ENCODE peak calls at places on chromosomes 7 and 10, in six cellular contexts. F, P, Q, Y, H and O are unnamed samples. For H3K9me2, the result is how much of the 10 kb centered on the place peaks cover.

GRCh38 chr10:119541459-119542356 is 811 bp downstream of the RGS10 start:
- DNase-seq in F (peak), P (no peak), Q (no peak), Y (no peak), H (peak), O (peak)

GRCh38 chr7:124764847-124765400 is 668 bp downstream of the GPR37 start:
- DNase-seq in F (no peak), P (peak), Q (no peak), Y (peak), H (no peak), O (no peak)

GRCh38 chr10:58175990-58176910 is 91.4 kb downstream of the IPMK start:
- DNase-seq in F (peak), P (no peak), Q (no peak), Y (peak), H (no peak), O (no peak)

GRCh38 chr7:15368653-15369052 is 193.2 kb downstream of the AGMO start:
- DNase-seq in F (no peak), P (no peak), Q (no peak), Y (no peak), H (no peak), O (no peak)

GRCh38 chr7:26278769-26279168 is 12.9 kb upstream of the SNX10 start:
- DNase-seq in F (peak), P (peak), Q (peak), Y (no peak), H (peak), O (peak)

GRCh38 chr7:158705234-158705890 is 758 bp upstream of the NCAPG2 start:
- DNase-seq in F (peak), P (peak), Q (no peak), Y (no peak), H (no peak), O (no peak)

GRCh38 chr7:94888995-94889523 is 18.3 kb upstream of the PPP1R9A start:
- DNase-seq in F (no peak), P (no peak), Q (no peak), Y (no peak), H (no peak), O (no peak)

GRCh38 chr10:84329094-84329611 is 764 bp downstream of the CCSER2 start:
- DNase-seq in F (peak), P (peak), Q (no peak), Y (peak), H (peak), O (peak)

GRCh38 chr10:21194510-21194993 is 297.4 kb upstream of the NEBL start:
- DNase-seq in F (no peak), P (peak), Q (peak), Y (peak), H (no peak), O (no peak)

GRCh38 chr10:101244321-101245050 is 15.2 kb upstream of the LBX1 start:
- DNase-seq in F (peak), P (no peak), Q (peak), Y (peak), H (no peak), O (no peak)

GRCh38 chr7:1320616-1321289 is 88.1 kb downstream of the UNCX start:
- DNase-seq in F (no peak), P (peak), Q (no peak), Y (no peak), H (no peak), O (no peak)

GRCh38 chr7:127682140-127682539 is 30.1 kb downstream of the SND1 start:
- DNase-seq in F (no peak), P (no peak), Q (no peak), Y (no peak), H (no peak), O (no peak)

GRCh38 chr7:47383696-47384445 is 198.0 kb downstream of the TNS3 start:
- DNase-seq in F (no peak), P (no peak), Q (no peak), Y (no peak), H (no peak), O (no peak)

GRCh38 chr10:131961047-131961776 is 20.5 kb downstream of the BNIP3 start:
- DNase-seq in F (no peak), P (peak), Q (no peak), Y (no peak), H (no peak), O (no peak)

GRCh38 chr10:35400600-35401268 is 64.4 kb downstream of the CCNY start:
- DNase-seq in F (no peak), P (no peak), Q (no peak), Y (no peak), H (peak), O (no peak)

GRCh38 chr10:94107191-94107590 is 113.5 kb downstream of the PLCE1 start:
- DNase-seq in F (no peak), P (no peak), Q (no peak), Y (no peak), H (no peak), O (no peak)

GRCh38 chr10:28991738-28992270 is 297.1 kb upstream of the LYZL1 start:
- DNase-seq in F (peak), P (peak), Q (peak), Y (peak), H (peak), O (peak)

GRCh38 chr7:76252020-76252419 is 50.3 kb downstream of the SRRM3 start:
- DNase-seq in F (peak), P (no peak), Q (no peak), Y (no peak), H (no peak), O (no peak)

GRCh38 chr10:108783897-108784296 is 1139.4 kb downstream of the XPNPEP1 start:
- DNase-seq in F (peak), P (peak), Q (peak), Y (peak), H (peak), O (peak)

GRCh38 chr7:38425509-38425908 is 152.1 kb upstream of the TARP start:
- DNase-seq in F (no peak), P (no peak), Q (no peak), Y (no peak), H (peak), O (peak)

GRCh38 chr10:114389429-114389828 is 14.9 kb downstream of the AFAP1L2 start:
- DNase-seq in F (no peak), P (no peak), Q (peak), Y (no peak), H (no peak), O (no peak)

GRCh38 chr10:117424171-117424570 is 48.9 kb upstream of the PDZD8 start:
- DNase-seq in F (no peak), P (no peak), Q (no peak), Y (no peak), H (no peak), O (no peak)

GRCh38 chr10:116784651-116785050 is 42.3 kb upstream of the HSPA12A start:
- DNase-seq in F (no peak), P (no peak), Q (no peak), Y (no peak), H (no peak), O (no peak)

GRCh38 chr7:117639966-117640365 is 160.1 kb downstream of the CFTR start:
- DNase-seq in F (no peak), P (no peak), Q (no peak), Y (no peak), H (no peak), O (no peak)

DNA sequence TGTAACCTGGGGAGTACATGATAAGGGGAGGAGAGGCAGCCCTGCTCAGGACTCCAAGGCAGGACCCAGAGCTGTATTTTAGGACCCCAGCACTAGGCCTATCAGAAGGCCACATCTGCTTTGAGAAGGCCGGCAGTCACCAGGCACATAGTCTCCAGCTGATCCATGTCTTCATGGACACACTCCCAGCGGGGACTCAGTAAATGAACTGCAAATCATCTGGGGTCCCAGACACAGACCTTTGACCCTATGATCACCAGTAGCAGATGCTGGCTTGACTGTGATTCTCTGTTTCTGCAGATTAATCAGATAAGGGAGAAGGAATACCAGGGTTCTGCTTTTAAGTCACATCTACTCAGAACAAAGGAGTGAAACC is 341.4 kb upstream of the PODXL start:
- DNase-seq in F (no peak), P (no peak), Q (no peak), Y (no peak), H (no peak), O (no peak)
- H3K9me2 ChIP-seq in F (under half), P (under half), Q (under half), Y (under half), H (under half), O (under half)

DNA sequence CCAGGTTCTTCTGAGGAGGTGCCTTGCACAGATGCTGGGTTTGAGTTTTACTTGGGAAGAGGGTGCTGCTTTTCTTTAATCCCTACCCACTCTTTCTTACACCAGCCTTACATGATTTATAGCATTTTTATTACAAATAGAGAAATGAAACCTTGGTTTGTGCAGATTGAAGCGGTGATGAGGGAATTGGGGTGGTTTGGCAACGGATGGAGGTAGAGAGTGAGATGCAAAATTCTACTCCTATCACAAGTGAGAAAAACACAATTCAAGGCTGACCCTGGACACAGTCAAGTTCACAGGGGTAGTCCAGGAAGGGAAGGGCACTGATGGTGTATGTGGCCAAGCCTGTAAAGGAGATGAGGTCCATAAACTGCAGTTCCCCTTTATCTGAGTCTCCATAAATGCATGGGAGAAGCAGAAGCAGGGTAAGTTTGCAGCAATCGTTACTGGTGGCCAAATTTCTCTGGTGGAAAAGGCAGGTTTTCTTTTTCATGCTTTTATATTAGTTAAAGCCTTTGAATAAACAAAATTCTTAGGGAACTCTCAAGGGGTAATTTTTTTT is 214.3 kb downstream of the JAZF1 start:
- DNase-seq in F (no peak), P (no peak), Q (no peak), Y (no peak), H (peak), O (peak)
- H3K9me2 ChIP-seq in F (under half), P (under half), Q (under half), Y (under half), H (under half), O (under half)

GRCh38 chr7:131895541-131896173 is 339.2 kb upstream of the PODXL start:
- DNase-seq in F (peak), P (no peak), Q (peak), Y (peak), H (no peak), O (no peak)

GRCh38 chr7:131896189-131896855 is 339.9 kb upstream of the PODXL start:
- DNase-seq in F (no peak), P (no peak), Q (no peak), Y (no peak), H (no peak), O (no peak)

GRCh38 chr7:131893627-131894345 is 337.4 kb upstream of the PODXL start:
- DNase-seq in F (peak), P (no peak), Q (no peak), Y (no peak), H (no peak), O (no peak)

GRCh38 chr7:131899271-131900030 is 343.0 kb upstream of the PODXL start:
- DNase-seq in F (peak), P (no peak), Q (no peak), Y (no peak), H (no peak), O (no peak)

GRCh38 chr7:131897016-131897789 is 340.8 kb upstream of the PODXL start:
- DNase-seq in F (peak), P (peak), Q (peak), Y (no peak), H (no peak), O (no peak)
- H3K9me2 ChIP-seq in F (under half), P (under half), Q (under half), Y (under half), H (under half), O (under half)

GRCh38 chr7:131903315-131903714 is 346.9 kb upstream of the PODXL start:
- DNase-seq in F (no peak), P (no peak), Q (no peak), Y (no peak), H (no peak), O (no peak)

GRCh38 chr7:131900785-131901287 is 344.4 kb upstream of the PODXL start:
- DNase-seq in F (no peak), P (no peak), Q (no peak), Y (no peak), H (no peak), O (no peak)

DNA sequence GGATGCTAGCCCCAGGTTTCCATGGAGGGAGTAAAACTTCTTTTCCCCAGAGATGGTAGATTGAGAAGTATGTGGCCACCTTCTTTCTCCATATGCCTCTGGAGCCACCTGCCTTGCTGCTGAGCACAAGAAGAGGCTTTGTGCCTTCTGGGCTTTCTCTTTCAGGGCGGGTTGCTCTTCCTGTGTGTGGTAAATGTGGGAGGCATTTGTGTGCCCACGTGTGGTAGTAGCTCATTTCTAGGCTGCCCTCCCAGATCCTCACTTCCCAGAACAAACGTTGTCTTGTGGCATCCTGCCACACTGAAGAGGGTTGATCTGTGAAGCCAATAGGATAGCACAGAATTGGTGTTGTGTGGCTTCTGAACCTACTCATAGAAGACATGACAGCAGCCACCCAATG is 342.0 kb upstream of the PODXL start:
- DNase-seq in F (peak), P (no peak), Q (no peak), Y (no peak), H (no peak), O (no peak)
- H3K9me2 ChIP-seq in F (under half), P (under half), Q (under half), Y (under half), H (under half), O (under half)

GRCh38 chr10:19730071-19730470 is 86.2 kb upstream of the PLXDC2 start:
- DNase-seq in F (peak), P (no peak), Q (no peak), Y (no peak), H (no peak), O (no peak)
- H3K9me2 ChIP-seq in F (under half), P (under half), Q (under half), Y (under half), H (under half), O (under half)

GRCh38 chr7:4048336-4048735 is 633.8 kb upstream of the FOXK1 start:
- DNase-seq in F (no peak), P (peak), Q (no peak), Y (no peak), H (no peak), O (no peak)

GRCh38 chr7:4049202-4049601 is 632.9 kb upstream of the FOXK1 start:
- DNase-seq in F (no peak), P (no peak), Q (no peak), Y (no peak), H (no peak), O (no peak)

GRCh38 chr7:4056552-4057288 is 625.4 kb upstream of the FOXK1 start:
- DNase-seq in F (no peak), P (no peak), Q (no peak), Y (no peak), H (no peak), O (no peak)

GRCh38 chr7:4052126-4052525 is 630.0 kb upstream of the FOXK1 start:
- DNase-seq in F (no peak), P (peak), Q (no peak), Y (no peak), H (no peak), O (no peak)

DNA sequence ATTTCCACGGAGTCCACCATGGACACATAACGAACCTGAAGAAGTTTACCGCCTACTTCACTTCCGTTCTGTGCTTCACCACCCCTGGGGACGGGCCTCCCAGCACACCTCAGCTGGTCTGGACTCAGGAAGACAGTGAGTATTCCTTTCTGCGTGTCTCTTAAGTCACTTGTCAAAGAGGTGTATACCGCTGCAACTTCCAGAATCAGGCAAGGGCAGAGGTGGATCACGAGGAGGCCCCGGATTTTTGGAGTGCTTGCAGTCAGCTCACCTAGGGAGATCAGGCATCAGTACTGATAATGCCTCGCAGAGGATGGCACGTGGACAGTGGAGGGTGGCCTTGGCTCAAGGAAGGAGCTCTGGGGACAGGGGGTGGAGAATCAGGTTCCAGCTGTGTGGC is 630.4 kb upstream of the FOXK1 start:
- DNase-seq in F (no peak), P (peak), Q (no peak), Y (no peak), H (no peak), O (no peak)
- H3K9me2 ChIP-seq in F (under half), P (under half), Q (under half), Y (under half), H (under half), O (under half)

DNA sequence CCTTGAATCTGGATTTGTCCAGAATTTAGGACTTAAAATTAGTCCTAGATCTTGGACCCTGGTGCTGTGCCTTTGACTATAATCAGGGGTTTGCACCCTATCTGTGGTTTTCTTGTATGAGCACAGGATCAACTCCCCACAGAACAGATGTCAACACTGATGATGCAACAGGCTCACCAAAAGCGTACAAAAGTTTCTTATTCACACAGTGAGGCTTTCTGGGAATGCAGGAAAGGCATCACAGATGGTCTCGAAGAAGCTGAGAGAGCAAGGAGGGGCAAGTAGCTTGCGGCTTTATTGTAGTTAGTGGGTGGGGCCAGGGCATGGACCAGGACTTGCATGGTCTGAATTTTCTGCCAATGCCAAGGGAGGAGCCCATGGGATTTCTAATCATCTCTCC is 46.2 kb downstream of the SEC61G start:
- DNase-seq in F (no peak), P (no peak), Q (no peak), Y (no peak), H (no peak), O (no peak)
- H3K9me2 ChIP-seq in F (under half), P (under half), Q (under half), Y (under half), H (under half), O (under half)